ENCODE peak calls at places on chromosomes 11 and 22, in nine cellular contexts. U is pancreas; H is heart right ventricle; S is NCI-H2081; I is iris pigment epithelial cell; Z is lower lobe of right lung; X is CD4-positive, alpha-beta memory T cell; O is kidney tubule cell; D is astrocyte of the hippocampus. E is an unnamed sample.

GRCh38 chr11:113389288-113389687 is 1.7 kb downstream of the ANKK1 start:
- DNase-seq in U (no peak), H (no peak), S (no peak), I (no peak), Z (no peak), X (no peak), O (no peak), D (no peak), E (no peak)

GRCh38 chr22:29141078-29141688 is 64.5 kb upstream of the EMID1 start:
- DNase-seq in U (peak), H (no peak), S (no peak), I (no peak), Z (no peak), X (no peak), O (no peak), D (no peak), E (no peak)

GRCh38 chr11:122617926-122618325 is 37.6 kb upstream of the UBASH3B start:
- DNase-seq in U (no peak), H (no peak), S (no peak), I (no peak), Z (no peak), X (no peak), O (peak), D (no peak), E (no peak)

GRCh38 chr11:35771722-35772121 is 109.1 kb downstream of the TRIM44 start:
- DNase-seq in U (no peak), H (no peak), S (no peak), I (no peak), Z (no peak), X (no peak), O (no peak), D (no peak), E (no peak)

GRCh38 chr11:103851166-103851651 is 185.2 kb upstream of the DDI1 start:
- DNase-seq in U (no peak), H (no peak), S (no peak), I (peak), Z (no peak), X (no peak), O (peak), D (peak), E (no peak)

GRCh38 chr11:829116-829945 is 1.6 kb downstream of the CRACR2B start:
- DNase-seq in U (peak), H (peak), S (no peak), I (no peak), Z (no peak), X (no peak), O (peak), D (peak), E (peak)

GRCh38 chr11:105911454-105911853 is 110.6 kb downstream of the MSANTD4 start:
- DNase-seq in U (no peak), H (no peak), S (no peak), I (peak), Z (no peak), X (no peak), O (no peak), D (no peak), E (no peak)

GRCh38 chr22:26922804-26923203 is 265.4 kb downstream of the MIAT start:
- DNase-seq in U (no peak), H (no peak), S (no peak), I (no peak), Z (no peak), X (no peak), O (no peak), D (peak), E (no peak)

GRCh38 chr11:117197006-117197405 is 2.2 kb upstream of the TAGLN start:
- DNase-seq in U (no peak), H (peak), S (no peak), I (no peak), Z (peak), X (no peak), O (no peak), D (no peak), E (no peak)

GRCh38 chr11:118581057-118581456 is 8.8 kb downstream of the ARCN1 start:
- DNase-seq in U (no peak), H (no peak), S (peak), I (no peak), Z (no peak), X (no peak), O (no peak), D (no peak), E (no peak)

GRCh38 chr22:49373289-49373666 is 454.4 kb downstream of the BRD1 start:
- DNase-seq in U (no peak), H (no peak), S (no peak), I (no peak), Z (no peak), X (no peak), O (no peak), D (no peak), E (no peak)

GRCh38 chr22:31584804-31585160 is 77.2 kb downstream of the PISD start:
- DNase-seq in U (no peak), H (no peak), S (no peak), I (no peak), Z (no peak), X (peak), O (no peak), D (no peak), E (no peak)

GRCh38 chr11:96358321-96358720 is 15.3 kb upstream of the MAML2 start:
- DNase-seq in U (no peak), H (no peak), S (no peak), I (no peak), Z (no peak), X (no peak), O (no peak), D (no peak), E (no peak)

GRCh38 chr22:17883356-17883755 is 109.1 kb upstream of the BID start:
- DNase-seq in U (no peak), H (no peak), S (no peak), I (no peak), Z (no peak), X (no peak), O (no peak), D (no peak), E (no peak)

GRCh38 chr11:35919244-35919643 is 24.6 kb upstream of the LDLRAD3 start:
- DNase-seq in U (no peak), H (no peak), S (peak), I (peak), Z (no peak), X (no peak), O (peak), D (no peak), E (peak)

GRCh38 chr11:35598254-35599125 is 19.8 kb upstream of the FJX1 start:
- DNase-seq in U (no peak), H (no peak), S (no peak), I (no peak), Z (no peak), X (no peak), O (peak), D (no peak), E (no peak)

GRCh38 chr11:57491371-57492061 is 24.0 kb downstream of the SLC43A1 start:
- DNase-seq in U (no peak), H (peak), S (peak), I (peak), Z (no peak), X (peak), O (peak), D (peak), E (no peak)

GRCh38 chr11:110518809-110519514 is 89.2 kb downstream of the FDX1 start:
- DNase-seq in U (no peak), H (no peak), S (no peak), I (peak), Z (no peak), X (no peak), O (no peak), D (no peak), E (no peak)

GRCh38 chr11:105189586-105189985 is 50.0 kb upstream of the CARD18 start:
- DNase-seq in U (no peak), H (no peak), S (no peak), I (peak), Z (no peak), X (no peak), O (no peak), D (no peak), E (no peak)

GRCh38 chr22:37501176-37501609 is 15.0 kb upstream of the MFNG start:
- DNase-seq in U (no peak), H (peak), S (no peak), I (no peak), Z (no peak), X (no peak), O (peak), D (no peak), E (no peak)

GRCh38 chr11:120680322-120680721 is 168.8 kb downstream of the GRIK4 start:
- DNase-seq in U (no peak), H (no peak), S (no peak), I (no peak), Z (no peak), X (no peak), O (peak), D (no peak), E (no peak)

GRCh38 chr22:48758021-48758561 is 1069.6 kb downstream of the BRD1 start:
- DNase-seq in U (no peak), H (no peak), S (no peak), I (no peak), Z (peak), X (no peak), O (peak), D (no peak), E (peak)

GRCh38 chr11:64745219-64745522 is 1.2 kb upstream of the RASGRP2 start:
- DNase-seq in U (peak), H (peak), S (no peak), I (no peak), Z (peak), X (peak), O (no peak), D (peak), E (no peak)

GRCh38 chr11:134362192-134362901 is 30.6 kb downstream of the GLB1L2 start:
- DNase-seq in U (peak), H (no peak), S (no peak), I (no peak), Z (peak), X (no peak), O (no peak), D (no peak), E (no peak)

GRCh38 chr22:36580846-36581245 is 51.9 kb upstream of the EIF3D start:
- DNase-seq in U (no peak), H (no peak), S (no peak), I (no peak), Z (no peak), X (no peak), O (peak), D (no peak), E (no peak)

GRCh38 chr11:120773501-120774031 is 250.3 kb upstream of the TBCEL start:
- DNase-seq in U (no peak), H (no peak), S (no peak), I (no peak), Z (no peak), X (no peak), O (no peak), D (no peak), E (no peak)

GRCh38 chr11:73648629-73649046 is 2.3 kb downstream of the PLEKHB1 start:
- DNase-seq in U (no peak), H (no peak), S (no peak), I (no peak), Z (no peak), X (no peak), O (no peak), D (no peak), E (no peak)

GRCh38 chr11:122201126-122201525 is 85.1 kb upstream of the BLID start:
- DNase-seq in U (no peak), H (no peak), S (no peak), I (peak), Z (no peak), X (no peak), O (no peak), D (no peak), E (no peak)

GRCh38 chr11:61670626-61671025 is 9.6 kb upstream of the DAGLA start:
- DNase-seq in U (no peak), H (no peak), S (no peak), I (no peak), Z (no peak), X (no peak), O (no peak), D (no peak), E (no peak)

GRCh38 chr22:44423556-44423955 is 74.5 kb downstream of the RTL6 start:
- DNase-seq in U (peak), H (no peak), S (no peak), I (no peak), Z (peak), X (no peak), O (no peak), D (no peak), E (no peak)

GRCh38 chr22:29071261-29072045 is 1.4 kb upstream of the KREMEN1 start:
- DNase-seq in U (peak), H (peak), S (no peak), I (peak), Z (peak), X (no peak), O (peak), D (peak), E (peak)

GRCh38 chr11:64065141-64065465 is 29.4 kb downstream of the FLRT1 start:
- DNase-seq in U (no peak), H (no peak), S (no peak), I (no peak), Z (no peak), X (no peak), O (no peak), D (no peak), E (no peak)

GRCh38 chr11:10818594-10818993 is 9.9 kb upstream of the EIF4G2 start:
- DNase-seq in U (no peak), H (no peak), S (no peak), I (peak), Z (no peak), X (no peak), O (peak), D (no peak), E (no peak)

GRCh38 chr22:45164217-45165123 is 745 bp downstream of the NUP50 start:
- DNase-seq in U (peak), H (peak), S (no peak), I (no peak), Z (peak), X (no peak), O (no peak), D (peak), E (no peak)

GRCh38 chr11:65789230-65790103 is 2.6 kb downstream of the OVOL1 start:
- DNase-seq in U (no peak), H (no peak), S (no peak), I (no peak), Z (no peak), X (no peak), O (no peak), D (no peak), E (no peak)